ENCODE peak calls at places on chromosomes 2 and 18, in four cellular contexts. E, M, C and A are unnamed samples.

GRCh38 chr2:74293191-74294065 is 49.8 kb downstream of the SLC4A5 start:
- DNase-seq in E (peak), M (no peak), C (no peak), A (peak)

GRCh38 chr2:53569957-53570727 is 197.5 kb upstream of the CHAC2 start:
- DNase-seq in E (peak), M (no peak), C (no peak), A (no peak)

GRCh38 chr2:74481961-74482800 is 617 bp downstream of the CCDC142 start:
- DNase-seq in E (peak), M (no peak), C (no peak), A (no peak)

GRCh38 chr18:76977108-76977621 is 154.8 kb downstream of the ZNF236 start:
- DNase-seq in E (no peak), M (no peak), C (no peak), A (no peak)

GRCh38 chr18:8348051-8348450 is 261.2 kb upstream of the RAB12 start:
- DNase-seq in E (no peak), M (no peak), C (no peak), A (no peak)

GRCh38 chr2:197868136-197868535 is 63.7 kb downstream of the PLCL1 start:
- DNase-seq in E (no peak), M (no peak), C (no peak), A (no peak)

GRCh38 chr2:149908731-149909690 is 321.4 kb upstream of the MMADHC start:
- DNase-seq in E (peak), M (no peak), C (no peak), A (no peak)

GRCh38 chr2:192026064-192026715 is 168.5 kb downstream of the TMEFF2 start:
- DNase-seq in E (no peak), M (no peak), C (no peak), A (no peak)

GRCh38 chr2:160700006-160700405 is 206.4 kb upstream of the RBMS1 start:
- DNase-seq in E (no peak), M (no peak), C (no peak), A (no peak)

GRCh38 chr2:2166844-2167243 is 164.2 kb downstream of the MYT1L start:
- DNase-seq in E (no peak), M (no peak), C (no peak), A (no peak)

GRCh38 chr18:37559194-37559593 is 6.4 kb downstream of the CELF4 start:
- DNase-seq in E (no peak), M (no peak), C (no peak), A (no peak)

GRCh38 chr2:192123847-192124246 is 70.9 kb downstream of the TMEFF2 start:
- DNase-seq in E (no peak), M (no peak), C (no peak), A (no peak)

GRCh38 chr2:83022631-83023210 is 1436.4 kb downstream of the SUCLG1 start:
- DNase-seq in E (peak), M (no peak), C (no peak), A (no peak)

GRCh38 chr2:172549131-172549530 is 6.8 kb upstream of the PDK1 start:
- DNase-seq in E (no peak), M (no peak), C (no peak), A (no peak)

GRCh38 chr2:2735041-2735440 is 404.0 kb upstream of the MYT1L start:
- DNase-seq in E (peak), M (no peak), C (no peak), A (no peak)

GRCh38 chr2:56008661-56009411 is 85.3 kb upstream of the EFEMP1 start:
- DNase-seq in E (peak), M (peak), C (peak), A (peak)

GRCh38 chr18:10023853-10024638 is 110.2 kb downstream of the VAPA start:
- DNase-seq in E (no peak), M (no peak), C (no peak), A (no peak)

GRCh38 chr2:181465686-181466375 is 8.6 kb downstream of the ITGA4 start:
- DNase-seq in E (peak), M (no peak), C (peak), A (no peak)

GRCh38 chr2:32289165-32290054 is 11.7 kb downstream of the YIPF4 start:
- DNase-seq in E (peak), M (no peak), C (peak), A (no peak)